ENCODE peak calls at places on chromosomes 7 and 10, in eight cellular contexts. E, C, I, G, F, H, K and W are unnamed samples. For H3K4me1 and H3K27me3, the result is how much of the 10 kb centered on the place peaks cover.

GRCh38 chr10:31304261-31304970 is 14.6 kb upstream of the ZEB1 start:
- DNase-seq in E (no peak), C (no peak), I (no peak), G (no peak), F (no peak), H (no peak), K (no peak), W (no peak)

GRCh38 chr10:107813396-107813795 is 648.9 kb upstream of the SORCS1 start:
- DNase-seq in E (no peak), C (no peak), I (no peak), G (no peak), F (no peak), H (no peak), K (no peak), W (no peak)

GRCh38 chr10:62856021-62856420 is 39.9 kb upstream of the EGR2 start:
- DNase-seq in E (no peak), C (no peak), I (no peak), G (no peak), F (no peak), H (no peak), K (no peak), W (no peak)

GRCh38 chr7:91491868-91492267 is 227.6 kb downstream of the FZD1 start:
- DNase-seq in E (no peak), C (no peak), I (no peak), G (no peak), F (no peak), H (no peak), K (no peak), W (no peak)

GRCh38 chr7:11343818-11344413 is 370.2 kb downstream of the PHF14 start:
- DNase-seq in E (no peak), C (no peak), I (no peak), G (peak), F (no peak), H (peak), K (no peak), W (no peak)

GRCh38 chr10:19816420-19817250 is at the start of gene PLXDC2:
- DNase-seq in E (no peak), C (peak), I (peak), G (peak), F (peak), H (peak), K (peak), W (peak)

GRCh38 chr7:12210179-12211053 is 678 bp upstream of the TMEM106B start:
- DNase-seq in E (no peak), C (peak), I (no peak), G (no peak), F (peak), H (peak), K (no peak), W (peak)

GRCh38 chr7:159047536-159047935 is 97.1 kb downstream of the VIPR2 start:
- DNase-seq in E (no peak), C (no peak), I (no peak), G (no peak), F (no peak), H (no peak), K (no peak), W (no peak)

GRCh38 chr7:142560166-142560565 is 189.1 kb upstream of the PRSS1 start:
- DNase-seq in E (no peak), C (no peak), I (no peak), G (no peak), F (no peak), H (no peak), K (no peak), W (no peak)

GRCh38 chr10:34995925-34996324 is 94.2 kb downstream of the CUL2 start:
- DNase-seq in E (no peak), C (no peak), I (no peak), G (no peak), F (no peak), H (peak), K (peak), W (no peak)

GRCh38 chr10:29473087-29473356 is 161.7 kb downstream of the SVIL start:
- DNase-seq in E (no peak), C (no peak), I (no peak), G (no peak), F (no peak), H (no peak), K (no peak), W (no peak)

GRCh38 chr10:62744136-62744535 is 60.4 kb upstream of the ADO start:
- DNase-seq in E (no peak), C (no peak), I (no peak), G (no peak), F (no peak), H (no peak), K (no peak), W (no peak)

GRCh38 chr7:13098161-13098560 is 410.7 kb downstream of the ARL4A start:
- DNase-seq in E (no peak), C (no peak), I (no peak), G (no peak), F (no peak), H (no peak), K (no peak), W (no peak)

GRCh38 chr7:93198472-93198871 is 27.8 kb downstream of the HEPACAM2 start:
- DNase-seq in E (no peak), C (no peak), I (no peak), G (no peak), F (no peak), H (no peak), K (no peak), W (no peak)

GRCh38 chr7:108001759-108002725 is 919 bp downstream of the LAMB1 start:
- DNase-seq in E (no peak), C (peak), I (no peak), G (peak), F (no peak), H (peak), K (no peak), W (no peak)

GRCh38 chr10:122142652-122143237 is 128.4 kb upstream of the BTBD16 start:
- DNase-seq in E (no peak), C (no peak), I (no peak), G (peak), F (peak), H (peak), K (peak), W (no peak)

GRCh38 chr7:83732305-83732704 is 83.4 kb upstream of the SEMA3E start:
- DNase-seq in E (no peak), C (no peak), I (no peak), G (no peak), F (no peak), H (no peak), K (no peak), W (no peak)

GRCh38 chr10:29081971-29082699 is 206.7 kb upstream of the LYZL1 start:
- DNase-seq in E (no peak), C (no peak), I (no peak), G (no peak), F (no peak), H (no peak), K (no peak), W (no peak)

GRCh38 chr7:12557282-12557681 is 13.2 kb upstream of the SCIN start:
- DNase-seq in E (no peak), C (no peak), I (no peak), G (no peak), F (no peak), H (peak), K (no peak), W (no peak)

GRCh38 chr10:43117777-43118583 is 20.3 kb upstream of the CSGALNACT2 start:
- DNase-seq in E (no peak), C (no peak), I (peak), G (no peak), F (no peak), H (no peak), K (no peak), W (no peak)

GRCh38 chr10:43118631-43119415 is 19.4 kb upstream of the CSGALNACT2 start:
- DNase-seq in E (no peak), C (no peak), I (peak), G (no peak), F (no peak), H (no peak), K (no peak), W (no peak)

GRCh38 chr10:43115881-43116595 is 22.2 kb upstream of the CSGALNACT2 start:
- DNase-seq in E (no peak), C (no peak), I (no peak), G (no peak), F (no peak), H (no peak), K (no peak), W (no peak)

GRCh38 chr10:43116596-43116995 is 21.6 kb upstream of the CSGALNACT2 start:
- DNase-seq in E (no peak), C (no peak), I (no peak), G (no peak), F (no peak), H (no peak), K (no peak), W (no peak)

DNA sequence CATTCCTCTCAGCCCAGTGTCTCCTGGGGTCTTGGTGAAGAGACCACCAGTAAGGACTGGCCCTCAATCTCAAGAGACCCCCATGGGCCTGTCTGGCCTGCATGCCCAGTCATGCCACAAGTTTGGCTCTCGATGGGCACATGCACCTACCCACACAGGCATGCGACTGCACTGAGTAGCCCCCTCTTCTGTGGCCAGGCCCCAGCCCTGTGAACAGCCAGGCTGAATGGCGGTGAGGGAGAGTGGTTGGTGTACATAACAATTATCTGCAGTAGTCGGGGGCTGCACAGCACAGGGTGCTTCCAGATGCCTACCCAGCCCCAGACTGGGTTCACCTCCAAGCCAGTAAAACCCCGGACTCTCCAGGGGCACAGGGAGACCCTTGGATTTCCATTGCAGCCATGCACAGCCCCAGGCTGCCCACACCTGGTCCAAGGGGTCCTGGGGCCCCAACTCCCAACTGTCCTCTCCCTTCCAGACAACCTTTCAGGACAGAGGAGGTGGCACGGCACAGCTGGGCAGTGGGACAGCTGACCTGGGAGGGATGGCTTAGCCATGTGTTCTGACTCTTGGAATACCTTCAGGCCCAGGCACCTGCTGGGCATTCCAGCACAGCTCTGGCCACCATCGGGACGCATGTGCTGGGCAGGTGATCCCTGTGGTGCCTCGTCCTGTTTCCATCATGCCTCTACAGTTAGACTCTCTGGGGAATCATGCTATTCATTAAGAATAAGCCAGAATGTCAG is 21.0 kb upstream of the CSGALNACT2 start:
- DNase-seq in E (no peak), C (no peak), I (peak), G (no peak), F (no peak), H (no peak), K (no peak), W (no peak)
- H3K4me1 ChIP-seq in E (under half), C (under half), I (under half), G (under half), F (under half), H (under half), K (under half), W (under half)

DNA sequence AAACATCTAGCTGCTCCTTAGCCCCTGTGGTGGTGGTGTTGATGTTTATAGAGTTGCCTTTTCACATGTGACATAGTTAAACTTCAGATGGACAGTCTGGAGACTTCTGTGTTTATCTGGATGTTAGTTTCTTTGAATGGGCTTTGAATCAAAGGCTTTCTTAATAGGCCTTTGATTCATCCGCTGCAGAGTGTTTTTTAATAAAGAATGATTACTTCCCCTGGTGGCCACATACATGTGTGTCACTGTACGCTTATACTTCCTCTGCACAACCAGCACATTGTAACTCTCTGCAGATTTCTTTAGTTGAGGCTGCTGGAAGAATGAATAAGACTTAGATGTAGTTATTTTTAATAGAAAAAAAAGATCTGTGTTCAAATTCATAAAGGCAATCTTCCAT is 221.1 kb downstream of the DYNC1I1 start:
- DNase-seq in E (no peak), C (no peak), I (no peak), G (no peak), F (no peak), H (no peak), K (no peak), W (no peak)
- TF ChIP-seq CTCF in E (no peak), C (no peak), I (no peak), G (no peak), F (no peak), H (no peak), K (peak), W (no peak)

DNA sequence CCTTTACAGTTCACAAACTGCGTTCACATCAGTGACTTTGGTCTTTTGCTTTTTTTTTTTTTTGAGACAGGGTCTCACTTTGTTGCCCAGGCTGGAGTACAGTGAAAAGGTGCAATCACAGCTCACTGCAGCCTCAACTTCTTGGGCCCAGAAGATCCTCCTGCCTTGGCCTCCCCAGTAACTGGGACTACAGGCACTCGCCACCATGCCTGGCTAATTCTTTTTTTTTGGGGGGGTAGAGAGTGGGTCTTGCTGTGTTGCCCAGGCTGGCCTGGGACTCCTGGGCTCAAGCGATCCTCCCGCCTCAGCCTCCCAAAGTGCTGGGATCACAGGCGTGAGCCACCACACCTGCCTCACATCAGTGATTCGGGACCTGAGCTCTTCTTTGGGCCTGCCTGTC is 35.7 kb upstream of the UNCX start:
- DNase-seq in E (no peak), C (no peak), I (no peak), G (no peak), F (no peak), H (no peak), K (no peak), W (no peak)
- H3K27me3 ChIP-seq in E (under half), C (under half), I (under half), G (under half), F (under half), H (under half), K (under half), W (under half)

GRCh38 chr7:63117-63480 is 129.3 kb upstream of the FAM20C start:
- DNase-seq in E (no peak), C (no peak), I (no peak), G (no peak), F (no peak), H (no peak), K (no peak), W (no peak)
- H3K4me1 ChIP-seq in E (under half), C (under half), I (under half), G (under half), F (under half), H (under half), K (under half), W (under half)

DNA sequence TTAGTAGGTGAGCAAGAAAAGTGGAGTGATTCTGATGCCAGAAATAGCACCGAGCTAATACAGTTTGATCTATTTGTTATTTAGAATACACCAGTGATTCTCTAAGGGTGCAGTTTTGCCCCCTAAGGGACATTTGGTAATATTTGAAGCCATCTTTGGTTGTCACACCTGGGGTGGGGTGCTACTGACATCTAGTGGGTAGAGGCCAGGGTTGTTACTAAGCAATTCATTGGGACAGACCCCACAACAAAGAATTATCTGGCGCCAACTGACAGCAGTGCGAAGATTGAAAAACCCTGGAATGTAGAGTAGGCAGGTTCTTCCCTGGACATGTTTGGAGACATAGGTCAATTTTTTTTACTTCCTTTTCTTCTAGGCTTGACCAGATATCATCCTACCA is 14.6 kb downstream of the PALS2 start:
- DNase-seq in E (no peak), C (no peak), I (no peak), G (peak), F (no peak), H (peak), K (peak), W (no peak)
- TF ChIP-seq CTCF in E (peak), C (no peak), I (peak), G (peak), F (no peak), H (peak), K (peak), W (no peak)

GRCh38 chr7:133331861-133332260 is 79.0 kb downstream of the EXOC4 start:
- DNase-seq in E (no peak), C (no peak), I (no peak), G (no peak), F (no peak), H (no peak), K (no peak), W (no peak)
- H3K27me3 ChIP-seq in E (under half), C (under half), I (under half), G (under half), F (under half), H (under half), K (under half), W (under half)